ENCODE peak calls at places on chromosome 17, in four cellular contexts. X is GM12878, T is K562, P is HepG2. U is an unnamed sample.

GRCh38 chr17:34692932-34693331 is 113.5 kb downstream of the TMEM132E start:
- DNase-seq in X (no peak), T (no peak), P (no peak), U (no peak)

GRCh38 chr17:7997186-7997585 is 5.2 kb upstream of the GUCY2D start:
- DNase-seq in X (no peak), T (no peak), P (peak; percentile 25), U (peak; percentile 69)

GRCh38 chr17:5467416-5467815 is 1.4 kb downstream of the DHX33 start:
- DNase-seq in X (no peak), T (no peak), P (no peak), U (no peak)

GRCh38 chr17:82078433-82078832 is 12.8 kb upstream of the DUS1L start:
- DNase-seq in X (no peak), T (no peak), P (no peak), U (no peak)

GRCh38 chr17:2853722-2854580 is 57.7 kb downstream of the RAP1GAP2 start:
- DNase-seq in X (no peak), T (peak; percentile 55), P (no peak), U (peak; percentile 50)

GRCh38 chr17:76153202-76153601 is 12.2 kb upstream of the FOXJ1 start:
- DNase-seq in X (no peak), T (no peak), P (no peak), U (peak; percentile 16)

GRCh38 chr17:67891481-67892119 is 66.3 kb downstream of the BPTF start:
- DNase-seq in X (no peak), T (no peak), P (no peak), U (no peak)

GRCh38 chr17:27797390-27798091 is 2.8 kb downstream of the NOS2 start:
- DNase-seq in X (no peak), T (no peak), P (peak; percentile 70), U (peak; percentile 30)

GRCh38 chr17:78852709-78853111 is 12.1 kb upstream of the USP36 start:
- DNase-seq in X (no peak), T (peak; percentile 59), P (peak; percentile 48), U (peak; percentile 52)

GRCh38 chr17:67347826-67348225 is 18.6 kb downstream of the PSMD12 start:
- DNase-seq in X (no peak), T (no peak), P (no peak), U (no peak)

GRCh38 chr17:31787857-31788570 is 71.0 kb downstream of the COPRS start:
- DNase-seq in X (no peak), T (no peak), P (peak; percentile 15), U (no peak)

GRCh38 chr17:50117202-50118040 is 12.5 kb downstream of the SAMD14 start:
- DNase-seq in X (no peak), T (peak; percentile 82), P (peak; percentile 51), U (peak; percentile 82)

GRCh38 chr17:30244853-30245385 is 9.4 kb upstream of the SLC6A4 start:
- DNase-seq in X (no peak), T (no peak), P (no peak), U (no peak)

GRCh38 chr17:57174591-57174990 is 81.7 kb upstream of the MSI2 start:
- DNase-seq in X (peak; percentile 55), T (no peak), P (no peak), U (no peak)

GRCh38 chr17:6712058-6712853 is 913 bp downstream of the SLC13A5 start:
- DNase-seq in X (no peak), T (no peak), P (peak; percentile 88), U (peak; percentile 65)

GRCh38 chr17:45170976-45171337 is 9.3 kb downstream of the HEXIM2 start:
- DNase-seq in X (no peak), T (no peak), P (no peak), U (no peak)

GRCh38 chr17:60256174-60256573 is 106.4 kb downstream of the CA4 start:
- DNase-seq in X (no peak), T (no peak), P (no peak), U (no peak)

GRCh38 chr17:18850679-18851078 is 7.3 kb upstream of the PRPSAP2 start:
- DNase-seq in X (no peak), T (no peak), P (no peak), U (no peak)

GRCh38 chr17:36934759-36935630 is 2.3 kb upstream of the LHX1 start:
- DNase-seq in X (no peak), T (peak; percentile 67), P (no peak), U (peak; percentile 79)

GRCh38 chr17:78390241-78391050 is 12.0 kb downstream of the PGS1 start:
- DNase-seq in X (no peak), T (no peak), P (no peak), U (no peak)

GRCh38 chr17:13359774-13360173 is 242.0 kb downstream of the HS3ST3A1 start:
- DNase-seq in X (no peak), T (no peak), P (no peak), U (no peak)

GRCh38 chr17:81165246-81166032 is at the start of gene PVALEF:
- DNase-seq in X (no peak), T (no peak), P (peak; percentile 48), U (peak; percentile 53)

GRCh38 chr17:50212121-50212843 is 10.9 kb upstream of the COL1A1 start:
- DNase-seq in X (no peak), T (peak; percentile 73), P (no peak), U (no peak)

GRCh38 chr17:64133546-64134215 is 3.7 kb upstream of the ERN1 start:
- DNase-seq in X (no peak), T (peak; percentile 30), P (peak; percentile 81), U (no peak)

GRCh38 chr17:30808785-30809286 is 15.7 kb downstream of the CRLF3 start:
- DNase-seq in X (peak; percentile 91), T (no peak), P (no peak), U (no peak)

GRCh38 chr17:45403906-45404490 is 28.7 kb downstream of the ARHGAP27 start:
- DNase-seq in X (no peak), T (no peak), P (no peak), U (no peak)

GRCh38 chr17:17892731-17893130 is 55.9 kb upstream of the SREBF1 start:
- DNase-seq in X (no peak), T (no peak), P (no peak), U (no peak)

DNA sequence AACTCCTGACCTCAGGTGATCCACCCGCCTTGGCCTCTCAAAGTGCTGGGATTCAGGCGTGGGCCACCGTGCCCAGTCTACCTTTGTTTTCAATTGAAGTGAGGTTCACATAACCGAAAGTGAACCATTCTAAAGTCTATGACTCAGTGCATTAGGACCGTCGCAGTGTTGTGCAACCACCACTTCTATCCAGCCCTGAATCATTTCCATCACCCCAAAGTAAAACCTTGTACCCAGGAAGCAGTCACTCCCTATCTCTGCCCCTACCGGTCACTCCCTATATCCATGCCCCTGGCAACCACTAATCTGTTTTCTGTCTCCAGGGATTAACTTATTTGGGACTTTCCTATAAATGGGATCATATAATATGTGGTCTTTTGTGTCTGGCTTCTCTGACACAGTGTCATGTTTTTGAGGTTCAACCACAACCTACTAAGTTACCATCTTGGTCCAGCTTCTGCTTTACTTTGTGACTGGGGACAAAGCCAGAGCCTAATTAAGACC is 28.3 kb upstream of the CDC42EP4 start:
- DNase-seq in X (peak; percentile 42), T (no peak), P (peak; percentile 88), U (no peak)
- TF ChIP-seq CBFB in X (no peak), T (no peak), P (no peak), U (no peak)

GRCh38 chr17:16199093-16199492 is 16.2 kb downstream of the NCOR1 start:
- DNase-seq in X (no peak), T (no peak), P (no peak), U (no peak)
- TF ChIP-seq MAX in X (no peak), T (no peak), P (no peak), U (no peak)

DNA sequence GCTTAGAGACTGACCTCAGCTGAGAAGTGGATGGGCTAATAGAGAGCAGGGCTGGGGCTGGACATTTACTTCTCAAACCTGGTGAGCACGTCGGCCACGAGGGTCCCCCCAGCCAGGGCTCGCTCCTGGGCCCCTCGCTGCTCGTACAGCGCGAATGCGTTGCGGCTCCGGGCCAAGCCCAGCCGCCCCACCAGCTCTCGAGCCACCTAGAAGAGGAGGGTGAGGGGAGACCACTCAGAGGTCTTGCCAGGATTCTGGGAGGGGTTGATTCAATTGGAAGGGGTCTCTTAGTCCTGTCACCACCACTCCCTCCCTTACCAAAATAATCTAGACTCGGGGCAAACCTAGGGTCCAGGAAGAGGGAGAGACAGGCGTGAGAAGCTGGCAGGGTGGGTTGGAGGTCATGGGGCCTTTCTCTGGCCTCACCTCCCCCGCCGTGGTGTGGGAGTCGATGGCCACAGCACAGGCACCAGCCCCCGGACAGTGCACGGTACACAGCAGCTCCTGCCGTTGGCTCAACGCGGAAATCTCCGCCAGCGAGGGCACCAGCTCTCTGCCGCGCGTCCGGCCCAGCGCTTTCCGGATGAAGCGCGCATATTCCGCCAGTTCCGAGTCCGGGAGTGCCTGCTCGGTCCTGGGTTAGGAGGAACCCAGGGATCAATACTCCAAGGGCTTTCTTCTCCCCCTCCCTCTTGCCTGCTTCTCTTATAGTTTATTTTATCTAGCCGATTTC is 5.7 kb downstream of the PLEKHH3 start:
- DNase-seq in X (no peak), T (no peak), P (no peak), U (no peak)
- TF ChIP-seq CBFB in X (no peak), T (no peak), P (no peak), U (no peak)

GRCh38 chr17:68903294-68903693 is 51.9 kb downstream of the ABCA8 start:
- DNase-seq in X (no peak), T (no peak), P (no peak), U (no peak)
- TF ChIP-seq MAX in X (no peak), T (no peak), P (no peak), U (no peak)

DNA sequence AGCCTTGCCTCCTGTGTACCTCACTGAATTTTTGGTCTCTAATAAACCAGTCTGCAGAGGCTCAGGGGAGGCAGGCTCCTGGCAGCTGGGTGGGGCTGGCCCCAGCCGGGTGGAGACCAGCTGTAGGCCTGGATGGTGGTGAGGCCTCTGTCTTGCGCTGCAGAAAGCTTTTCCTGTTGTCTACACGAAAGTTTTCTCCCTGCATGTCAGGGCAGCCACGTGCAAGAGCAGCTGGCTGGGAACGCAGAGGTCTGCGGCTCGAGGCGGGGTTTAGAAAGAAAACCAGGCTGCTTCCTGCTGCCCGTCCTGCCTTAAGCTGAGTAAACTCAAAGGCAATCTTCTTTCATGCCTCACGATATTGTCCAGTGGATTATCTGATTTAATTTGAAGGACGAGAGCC is 2.4 kb downstream of the SERPINF1 start:
- DNase-seq in X (no peak), T (no peak), P (no peak), U (no peak)
- TF ChIP-seq CBFB in X (no peak), T (no peak), P (no peak), U (no peak)

DNA sequence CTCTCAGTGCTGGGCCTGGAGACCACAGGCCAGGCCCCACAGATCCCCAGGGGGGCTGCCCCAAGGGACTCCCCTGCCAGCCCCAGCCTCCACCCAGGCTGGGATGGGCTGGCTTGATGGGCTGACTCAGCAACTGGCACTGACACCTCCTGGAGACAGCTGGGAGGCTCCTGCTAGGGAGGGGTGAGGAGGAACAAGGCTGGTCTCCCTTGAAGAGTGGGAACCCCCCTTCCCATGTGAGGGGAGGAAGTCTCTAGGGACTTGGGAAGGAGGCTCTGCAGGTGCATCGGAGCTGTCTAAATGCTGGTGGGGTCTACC is 10.4 kb downstream of the NHERF1 start:
- DNase-seq in X (no peak), T (no peak), P (no peak), U (no peak)
- TF ChIP-seq MAX in X (no peak), T (no peak), P (no peak), U (no peak)

DNA sequence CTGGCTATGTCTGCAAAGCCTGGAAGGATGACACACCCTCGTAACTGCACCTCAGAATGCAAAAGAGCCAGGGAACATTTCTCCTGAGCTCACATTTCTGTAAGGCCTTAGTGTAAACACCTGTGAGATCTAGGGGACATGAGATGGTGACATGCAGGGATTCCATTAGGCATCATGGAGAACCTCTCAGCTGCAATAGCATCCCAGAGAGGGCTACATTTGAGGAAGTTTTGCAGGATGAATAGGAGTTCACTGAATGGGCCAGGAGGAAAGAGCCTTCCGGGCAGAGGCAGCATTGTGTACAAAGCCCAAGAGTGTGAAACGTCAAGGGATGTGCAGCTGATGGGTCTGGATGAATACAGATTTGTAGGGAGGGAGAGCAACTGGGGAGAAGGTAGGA is 223.0 kb upstream of the RPL38 start:
- DNase-seq in X (no peak), T (no peak), P (no peak), U (no peak)
- TF ChIP-seq CBFB in X (no peak), T (no peak), P (no peak), U (no peak)

GRCh38 chr17:55053855-55054254 is 85.3 kb downstream of the STXBP4 start:
- DNase-seq in X (no peak), T (no peak), P (no peak), U (no peak)
- TF ChIP-seq MAX in X (no peak), T (no peak), P (no peak), U (no peak)